ENCODE peak calls at places on chromosomes 6 and 20, in six cellular contexts. A, D, M, K, C and P are unnamed samples.

GRCh38 chr6:73558624-73559398 is 38.0 kb upstream of the EEF1A1 start:
- DNase-seq in A (no peak), D (no peak), M (no peak), K (no peak), C (no peak), P (no peak)

GRCh38 chr6:48068326-48069191 is 42.4 kb downstream of the PTCHD4 start:
- DNase-seq in A (no peak), D (no peak), M (peak), K (no peak), C (no peak), P (no peak)

GRCh38 chr6:14310955-14311354 is 193.4 kb downstream of the CD83 start:
- DNase-seq in A (peak), D (no peak), M (no peak), K (no peak), C (no peak), P (no peak)

GRCh38 chr6:21754891-21755290 is 161.3 kb downstream of the SOX4 start:
- DNase-seq in A (peak), D (no peak), M (no peak), K (no peak), C (peak), P (no peak)

GRCh38 chr20:25863536-25864325 is 167.1 kb upstream of the ZNF337 start:
- DNase-seq in A (no peak), D (no peak), M (peak), K (no peak), C (no peak), P (no peak)

GRCh38 chr20:32753731-32754130 is 8.5 kb upstream of the DNMT3B start:
- DNase-seq in A (no peak), D (no peak), M (no peak), K (no peak), C (no peak), P (no peak)

GRCh38 chr6:35583893-35584688 is 71.4 kb upstream of the TULP1 start:
- DNase-seq in A (peak), D (peak), M (no peak), K (peak), C (peak), P (peak)

GRCh38 chr6:135299256-135299655 is 118.1 kb downstream of the MYB start:
- DNase-seq in A (peak), D (no peak), M (no peak), K (peak), C (no peak), P (no peak)

GRCh38 chr6:123967900-123968299 is 164.2 kb downstream of the NKAIN2 start:
- DNase-seq in A (no peak), D (no peak), M (no peak), K (no peak), C (no peak), P (no peak)

GRCh38 chr6:34316442-34317171 is 67.8 kb upstream of the SMIM29 start:
- DNase-seq in A (no peak), D (no peak), M (no peak), K (no peak), C (no peak), P (no peak)

GRCh38 chr6:32666420-32667300 is at the start of gene HLA-DQB1:
- DNase-seq in A (no peak), D (no peak), M (no peak), K (no peak), C (peak), P (no peak)

GRCh38 chr6:155782320-155782730 is 326.7 kb upstream of the NOX3 start:
- DNase-seq in A (peak), D (no peak), M (no peak), K (peak), C (peak), P (no peak)

GRCh38 chr20:12093062-12093796 is 175.5 kb downstream of the BTBD3 start:
- DNase-seq in A (no peak), D (no peak), M (no peak), K (no peak), C (no peak), P (no peak)

GRCh38 chr6:13397359-13398080 is 69.2 kb upstream of the TBC1D7 start:
- DNase-seq in A (no peak), D (no peak), M (no peak), K (peak), C (no peak), P (no peak)

GRCh38 chr6:24069546-24069945 is 56.5 kb upstream of the NRSN1 start:
- DNase-seq in A (no peak), D (no peak), M (no peak), K (no peak), C (no peak), P (no peak)

GRCh38 chr6:38955876-38956275 is 92.7 kb upstream of the GLP1R start:
- DNase-seq in A (no peak), D (no peak), M (no peak), K (no peak), C (no peak), P (no peak)

GRCh38 chr6:19032486-19033295 is 645.5 kb downstream of the RNF144B start:
- DNase-seq in A (no peak), D (no peak), M (no peak), K (no peak), C (no peak), P (no peak)

GRCh38 chr6:43943099-43943766 is 173.2 kb downstream of the VEGFA start:
- DNase-seq in A (no peak), D (no peak), M (peak), K (no peak), C (no peak), P (no peak)

GRCh38 chr20:63123326-63123725 is 92.6 kb downstream of the YTHDF1 start:
- DNase-seq in A (no peak), D (no peak), M (peak), K (no peak), C (no peak), P (no peak)

GRCh38 chr6:45933855-45934254 is 81.8 kb downstream of the CLIC5 start:
- DNase-seq in A (no peak), D (no peak), M (no peak), K (no peak), C (no peak), P (no peak)

GRCh38 chr6:160077526-160077925 is 44.1 kb upstream of the SLC22A1 start:
- DNase-seq in A (no peak), D (no peak), M (no peak), K (peak), C (no peak), P (no peak)

GRCh38 chr6:13365320-13365719 is 37.0 kb upstream of the TBC1D7 start:
- DNase-seq in A (no peak), D (no peak), M (no peak), K (no peak), C (no peak), P (no peak)

GRCh38 chr6:131979515-131980337 is 28.6 kb upstream of the CCN2 start:
- DNase-seq in A (peak), D (no peak), M (no peak), K (peak), C (no peak), P (no peak)

GRCh38 chr20:61449916-61450315 is 197.9 kb downstream of the CDH4 start:
- DNase-seq in A (no peak), D (no peak), M (no peak), K (no peak), C (no peak), P (no peak)

GRCh38 chr6:40733290-40733689 is 146.1 kb upstream of the LRFN2 start:
- DNase-seq in A (peak), D (no peak), M (no peak), K (no peak), C (no peak), P (no peak)

GRCh38 chr6:36094238-36094637 is 36.1 kb upstream of the MAPK13 start:
- DNase-seq in A (no peak), D (no peak), M (no peak), K (no peak), C (no peak), P (no peak)

GRCh38 chr6:32623693-32624092 is 13.5 kb upstream of the HLA-DQA1 start:
- DNase-seq in A (no peak), D (no peak), M (no peak), K (no peak), C (no peak), P (no peak)

GRCh38 chr6:139378882-139379341 is 4.5 kb upstream of the CITED2 start:
- DNase-seq in A (peak), D (no peak), M (no peak), K (no peak), C (no peak), P (no peak)

GRCh38 chr20:46423342-46423741 is 16.9 kb upstream of the ELMO2 start:
- DNase-seq in A (no peak), D (no peak), M (no peak), K (no peak), C (no peak), P (no peak)

GRCh38 chr20:63094767-63095499 is 88.2 kb upstream of the BHLHE23 start:
- DNase-seq in A (no peak), D (no peak), M (peak), K (no peak), C (no peak), P (no peak)

GRCh38 chr6:116651916-116652315 is 16.6 kb downstream of the ZUP1 start:
- DNase-seq in A (no peak), D (no peak), M (no peak), K (no peak), C (no peak), P (no peak)

GRCh38 chr6:43923376-43924221 is 153.6 kb downstream of the VEGFA start:
- DNase-seq in A (peak), D (no peak), M (peak), K (peak), C (peak), P (no peak)

GRCh38 chr6:34771727-34772126 is 14.4 kb downstream of the SNRPC start:
- DNase-seq in A (peak), D (no peak), M (no peak), K (peak), C (no peak), P (no peak)

GRCh38 chr6:151448623-151449022 is 3.3 kb downstream of the RMND1 start:
- DNase-seq in A (no peak), D (no peak), M (no peak), K (no peak), C (no peak), P (no peak)

GRCh38 chr6:108896111-108896661 is 48.0 kb downstream of the ARMC2 start:
- DNase-seq in A (peak), D (no peak), M (no peak), K (peak), C (no peak), P (no peak)

GRCh38 chr6:149484733-149485700 is at the start of gene ZC3H12D:
- DNase-seq in A (peak), D (peak), M (no peak), K (peak), C (peak), P (no peak)

GRCh38 chr6:2816158-2816557 is 25.5 kb downstream of the SERPINB1 start:
- DNase-seq in A (no peak), D (no peak), M (no peak), K (no peak), C (no peak), P (no peak)

GRCh38 chr6:2818593-2818992 is 23.1 kb downstream of the SERPINB1 start:
- DNase-seq in A (peak), D (no peak), M (no peak), K (peak), C (no peak), P (no peak)

GRCh38 chr6:2819891-2820814 is 21.5 kb downstream of the SERPINB1 start:
- DNase-seq in A (no peak), D (no peak), M (no peak), K (no peak), C (no peak), P (no peak)

GRCh38 chr6:2819115-2819514 is 22.5 kb downstream of the SERPINB1 start:
- DNase-seq in A (no peak), D (no peak), M (no peak), K (no peak), C (no peak), P (no peak)

DNA sequence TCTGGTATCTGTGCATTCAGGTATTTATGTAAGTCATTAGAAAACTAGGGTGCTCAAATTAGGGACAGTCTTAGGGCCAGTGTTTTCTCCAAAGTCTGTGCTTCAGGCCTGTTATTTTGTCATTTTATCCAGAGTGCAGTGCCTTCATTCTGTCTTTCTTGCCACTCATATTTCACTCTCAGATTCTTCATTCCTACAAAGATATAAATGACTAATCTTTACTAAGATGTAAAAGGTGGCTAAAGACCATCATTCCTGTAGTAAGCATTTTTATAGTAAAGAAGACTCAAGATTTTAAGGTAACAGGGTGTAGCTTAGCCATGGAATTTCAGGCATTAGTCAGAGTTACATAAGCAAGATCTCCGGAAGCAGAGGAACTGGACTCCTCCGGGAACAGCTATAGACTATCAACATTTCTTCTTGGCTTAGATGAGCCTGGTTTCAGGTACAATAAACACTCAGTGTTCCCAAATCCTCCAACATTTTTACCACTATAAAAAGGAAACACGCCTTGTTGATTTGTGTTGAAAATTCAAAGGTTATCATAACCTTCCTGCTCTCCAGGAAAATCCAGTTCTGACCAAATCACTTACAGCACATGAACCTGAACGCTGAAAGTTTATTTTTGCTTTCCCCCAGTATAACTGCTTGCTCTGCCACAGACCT is 23.8 kb downstream of the SERPINB1 start:
- DNase-seq in A (peak), D (no peak), M (no peak), K (peak), C (no peak), P (no peak)
- H3K4me3 ChIP-seq in A (no peak), D (no peak), M (peak), K (no peak), C (peak), P (no peak)

GRCh38 chr6:5162401-5162800 is 77.3 kb downstream of the PPP1R3G start:
- DNase-seq in A (no peak), D (no peak), M (no peak), K (no peak), C (no peak), P (no peak)

GRCh38 chr6:5172057-5172683 is 87.0 kb downstream of the PPP1R3G start:
- DNase-seq in A (no peak), D (no peak), M (no peak), K (no peak), C (no peak), P (no peak)

GRCh38 chr6:5163233-5163632 is 78.1 kb downstream of the PPP1R3G start:
- DNase-seq in A (no peak), D (no peak), M (no peak), K (no peak), C (no peak), P (no peak)

GRCh38 chr6:5164092-5164491 is 79.0 kb downstream of the PPP1R3G start:
- DNase-seq in A (no peak), D (no peak), M (no peak), K (no peak), C (no peak), P (no peak)

GRCh38 chr6:5167501-5167900 is 82.4 kb downstream of the PPP1R3G start:
- DNase-seq in A (no peak), D (no peak), M (no peak), K (no peak), C (no peak), P (no peak)
- H3K4me3 ChIP-seq in A (no peak), D (no peak), M (no peak), K (no peak), C (no peak), P (no peak)

GRCh38 chr20:16286601-16287000 is 286.6 kb downstream of the KIF16B start:
- DNase-seq in A (no peak), D (no peak), M (no peak), K (no peak), C (no peak), P (no peak)

GRCh38 chr20:16287776-16288175 is 285.5 kb downstream of the KIF16B start:
- DNase-seq in A (no peak), D (no peak), M (no peak), K (no peak), C (no peak), P (no peak)

GRCh38 chr20:16283307-16283706 is 289.9 kb downstream of the KIF16B start:
- DNase-seq in A (no peak), D (no peak), M (no peak), K (no peak), C (no peak), P (no peak)

GRCh38 chr20:16283978-16284377 is 289.3 kb downstream of the KIF16B start:
- DNase-seq in A (no peak), D (no peak), M (no peak), K (no peak), C (no peak), P (no peak)

DNA sequence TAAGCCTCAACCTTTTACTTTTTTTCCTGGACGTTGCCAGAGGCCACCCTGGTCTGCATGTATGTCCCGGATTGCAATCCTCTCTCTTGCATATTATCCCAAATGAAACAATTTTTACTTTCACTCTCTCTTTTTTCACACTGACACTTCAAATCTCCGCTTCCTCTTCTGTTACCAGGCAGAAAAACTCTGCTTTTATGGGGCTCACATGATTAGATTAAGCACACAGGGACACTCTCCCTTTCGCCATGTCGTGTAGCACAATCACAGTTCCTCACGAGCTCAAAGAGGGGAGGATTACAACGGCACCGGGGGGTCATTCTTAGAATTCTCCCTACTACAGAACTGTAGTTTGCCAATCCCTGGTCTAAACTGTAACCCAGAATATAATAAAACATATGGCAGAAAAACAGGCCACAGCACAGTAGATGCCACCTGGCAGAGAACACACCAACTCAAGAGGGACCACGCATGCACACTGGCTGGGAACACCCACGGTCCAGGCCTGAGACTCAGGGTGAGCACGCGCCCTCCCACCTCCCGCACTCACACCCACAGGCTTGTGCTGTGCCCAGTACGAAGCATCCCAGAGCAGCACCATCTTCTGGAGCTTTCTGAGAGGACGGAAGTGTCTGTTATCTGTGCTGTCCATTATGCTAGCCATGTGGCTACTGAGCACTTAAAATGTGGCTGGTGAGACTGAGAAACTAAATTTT is 288.7 kb downstream of the KIF16B start:
- DNase-seq in A (no peak), D (no peak), M (no peak), K (no peak), C (no peak), P (no peak)
- H3K4me3 ChIP-seq in A (no peak), D (no peak), M (no peak), K (no peak), C (no peak), P (no peak)

GRCh38 chr6:88665131-88665530 is 298.3 kb downstream of the RNGTT start:
- DNase-seq in A (no peak), D (no peak), M (no peak), K (no peak), C (no peak), P (no peak)
- H3K4me3 ChIP-seq in A (no peak), D (no peak), M (no peak), K (no peak), C (no peak), P (no peak)

GRCh38 chr6:53792973-53793317 is 1.9 kb upstream of the LRRC1 start:
- DNase-seq in A (no peak), D (no peak), M (no peak), K (no peak), C (no peak), P (no peak)
- H3K4me3 ChIP-seq in A (peak), D (peak), M (peak), K (no peak), C (peak), P (peak)

GRCh38 chr20:36259177-36259835 is 23.0 kb downstream of the AAR2 start:
- DNase-seq in A (no peak), D (no peak), M (peak), K (no peak), C (no peak), P (no peak)
- H3K4me3 ChIP-seq in A (no peak), D (no peak), M (no peak), K (no peak), C (no peak), P (no peak)

DNA sequence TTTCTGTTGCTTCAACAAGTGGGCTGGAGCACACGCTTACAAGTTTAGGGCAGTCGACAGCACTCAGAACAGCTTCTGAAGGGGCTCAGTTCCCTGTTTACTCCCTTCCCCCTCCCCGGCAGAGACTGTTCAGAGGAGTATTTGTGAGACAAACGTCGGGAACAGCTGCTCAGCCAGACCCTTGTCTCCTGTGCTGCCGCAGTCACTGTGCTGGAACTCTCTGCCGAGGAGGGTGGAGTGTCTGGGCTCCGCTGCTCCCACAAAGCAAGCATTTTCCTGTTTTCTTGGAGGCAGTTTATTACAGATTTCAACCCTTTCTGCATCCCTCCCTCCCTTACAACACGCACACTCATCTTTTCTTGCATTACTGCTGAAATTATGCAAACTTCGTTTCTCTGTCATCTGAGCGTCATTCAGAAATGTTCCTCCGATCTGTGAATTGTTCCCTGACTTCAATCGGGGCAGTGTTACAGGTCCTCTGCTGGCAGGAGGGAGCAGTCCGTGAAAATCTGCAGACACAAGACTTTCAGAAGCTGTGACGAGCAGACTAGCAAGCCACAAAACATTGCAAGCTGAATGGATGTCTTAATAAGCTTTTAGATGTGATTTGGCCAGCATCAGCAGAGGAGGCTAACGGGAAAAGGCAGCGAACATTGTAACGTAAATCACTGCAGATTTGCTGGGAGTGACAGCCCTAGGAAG is 76.3 kb downstream of the LYRM2 start:
- DNase-seq in A (peak), D (no peak), M (no peak), K (peak), C (no peak), P (no peak)
- H3K4me3 ChIP-seq in A (no peak), D (no peak), M (peak), K (no peak), C (no peak), P (no peak)

DNA sequence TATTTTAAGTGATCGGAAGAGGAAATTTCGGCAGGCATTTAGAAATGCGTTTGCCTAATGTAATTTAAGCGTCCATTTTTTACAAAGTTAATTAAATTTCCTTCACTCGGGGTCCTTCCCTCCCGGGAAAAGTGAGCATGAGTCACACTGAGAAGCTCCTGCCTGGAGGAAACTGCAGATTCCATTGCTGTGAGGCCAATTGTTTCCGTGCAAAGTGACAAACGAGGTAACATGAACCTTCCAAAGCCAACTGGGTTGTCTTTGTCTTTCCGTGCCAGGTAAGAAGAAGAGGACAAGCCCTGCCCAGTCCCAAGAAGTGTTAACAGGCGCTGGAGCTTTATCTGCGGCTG is 61.2 kb upstream of the HDDC2 start:
- DNase-seq in A (peak), D (no peak), M (no peak), K (peak), C (no peak), P (no peak)
- H3K4me3 ChIP-seq in A (peak), D (no peak), M (peak), K (peak), C (no peak), P (peak)